ENCODE peak calls at places on chromosomes 11 and 22, in ten cellular contexts. One of them, this sample, is unnamed.

GRCh38 chr22:39719559-39720450 is 149.3 kb downstream of the CACNA1I start:
- DNase-seq in SK-N-SH: no peak
- DNase-seq in effector CD4-positive, alpha-beta T cell: no peak
- DNase-seq in NCI-H1092 treated with DMSO at 0.1 percent for 48 hours: no peak
- DNase-seq in iPS DF 6.9: no peak
- DNase-seq in ACHN: no peak
- DNase-seq in HTR-8/SVneo: no peak
- DNase-seq in WTC11: no peak
- DNase-seq in GM13977: no peak
- DNase-seq in stimulated activated naive CD8-positive, alpha-beta T cell treated with anti-CD3 and anti-CD28 coated beads, Interleukin-15, amount 100 ng/mL, for 72 hours: no peak
- DNase-seq in this sample: no peak

GRCh38 chr11:108857382-108857781 is 192.5 kb downstream of the DDX10 start:
- DNase-seq in SK-N-SH: no peak
- DNase-seq in effector CD4-positive, alpha-beta T cell: no peak
- DNase-seq in NCI-H1092 treated with DMSO at 0.1 percent for 48 hours: peak
- DNase-seq in iPS DF 6.9: no peak
- DNase-seq in ACHN: no peak
- DNase-seq in HTR-8/SVneo: no peak
- DNase-seq in WTC11: no peak
- DNase-seq in GM13977: no peak
- DNase-seq in stimulated activated naive CD8-positive, alpha-beta T cell treated with anti-CD3 and anti-CD28 coated beads, Interleukin-15, amount 100 ng/mL, for 72 hours: no peak
- DNase-seq in this sample: no peak

GRCh38 chr22:19879996-19880785 is 25.5 kb upstream of the GNB1L start:
- DNase-seq in SK-N-SH: peak
- DNase-seq in effector CD4-positive, alpha-beta T cell: no peak
- DNase-seq in NCI-H1092 treated with DMSO at 0.1 percent for 48 hours: no peak
- DNase-seq in iPS DF 6.9: no peak
- DNase-seq in ACHN: no peak
- DNase-seq in HTR-8/SVneo: no peak
- DNase-seq in WTC11: peak
- DNase-seq in GM13977: no peak
- DNase-seq in stimulated activated naive CD8-positive, alpha-beta T cell treated with anti-CD3 and anti-CD28 coated beads, Interleukin-15, amount 100 ng/mL, for 72 hours: no peak
- DNase-seq in this sample: no peak

GRCh38 chr11:64726211-64726641 is 3.2 kb upstream of the NRXN2 start:
- DNase-seq in SK-N-SH: no peak
- DNase-seq in effector CD4-positive, alpha-beta T cell: no peak
- DNase-seq in NCI-H1092 treated with DMSO at 0.1 percent for 48 hours: no peak
- DNase-seq in iPS DF 6.9: no peak
- DNase-seq in ACHN: no peak
- DNase-seq in HTR-8/SVneo: no peak
- DNase-seq in WTC11: no peak
- DNase-seq in GM13977: no peak
- DNase-seq in stimulated activated naive CD8-positive, alpha-beta T cell treated with anti-CD3 and anti-CD28 coated beads, Interleukin-15, amount 100 ng/mL, for 72 hours: no peak
- DNase-seq in this sample: no peak

GRCh38 chr11:9250139-9250582 is 15.0 kb downstream of the DENND5A start:
- DNase-seq in SK-N-SH: no peak
- DNase-seq in effector CD4-positive, alpha-beta T cell: peak
- DNase-seq in NCI-H1092 treated with DMSO at 0.1 percent for 48 hours: no peak
- DNase-seq in iPS DF 6.9: no peak
- DNase-seq in ACHN: no peak
- DNase-seq in HTR-8/SVneo: no peak
- DNase-seq in WTC11: no peak
- DNase-seq in GM13977: peak
- DNase-seq in stimulated activated naive CD8-positive, alpha-beta T cell treated with anti-CD3 and anti-CD28 coated beads, Interleukin-15, amount 100 ng/mL, for 72 hours: peak
- DNase-seq in this sample: no peak

GRCh38 chr11:79414644-79415317 is 26.0 kb downstream of the TENM4 start:
- DNase-seq in SK-N-SH: no peak
- DNase-seq in effector CD4-positive, alpha-beta T cell: no peak
- DNase-seq in NCI-H1092 treated with DMSO at 0.1 percent for 48 hours: no peak
- DNase-seq in iPS DF 6.9: no peak
- DNase-seq in ACHN: peak
- DNase-seq in HTR-8/SVneo: no peak
- DNase-seq in WTC11: no peak
- DNase-seq in GM13977: no peak
- DNase-seq in stimulated activated naive CD8-positive, alpha-beta T cell treated with anti-CD3 and anti-CD28 coated beads, Interleukin-15, amount 100 ng/mL, for 72 hours: no peak
- DNase-seq in this sample: peak

GRCh38 chr22:42938976-42939375 is 76.0 kb downstream of the PACSIN2 start:
- DNase-seq in SK-N-SH: no peak
- DNase-seq in effector CD4-positive, alpha-beta T cell: no peak
- DNase-seq in NCI-H1092 treated with DMSO at 0.1 percent for 48 hours: no peak
- DNase-seq in iPS DF 6.9: no peak
- DNase-seq in ACHN: no peak
- DNase-seq in HTR-8/SVneo: no peak
- DNase-seq in WTC11: no peak
- DNase-seq in GM13977: no peak
- DNase-seq in stimulated activated naive CD8-positive, alpha-beta T cell treated with anti-CD3 and anti-CD28 coated beads, Interleukin-15, amount 100 ng/mL, for 72 hours: no peak
- DNase-seq in this sample: no peak

GRCh38 chr11:18115360-18116127 is 9.7 kb upstream of the SAAL1 start:
- DNase-seq in SK-N-SH: peak
- DNase-seq in effector CD4-positive, alpha-beta T cell: peak
- DNase-seq in NCI-H1092 treated with DMSO at 0.1 percent for 48 hours: peak
- DNase-seq in iPS DF 6.9: peak
- DNase-seq in ACHN: peak
- DNase-seq in HTR-8/SVneo: peak
- DNase-seq in WTC11: peak
- DNase-seq in GM13977: peak
- DNase-seq in stimulated activated naive CD8-positive, alpha-beta T cell treated with anti-CD3 and anti-CD28 coated beads, Interleukin-15, amount 100 ng/mL, for 72 hours: peak
- DNase-seq in this sample: peak

GRCh38 chr11:69700278-69701140 is 3.3 kb downstream of the FGF19 start:
- DNase-seq in SK-N-SH: peak
- DNase-seq in effector CD4-positive, alpha-beta T cell: no peak
- DNase-seq in NCI-H1092 treated with DMSO at 0.1 percent for 48 hours: peak
- DNase-seq in iPS DF 6.9: no peak
- DNase-seq in ACHN: peak
- DNase-seq in HTR-8/SVneo: peak
- DNase-seq in WTC11: peak
- DNase-seq in GM13977: no peak
- DNase-seq in stimulated activated naive CD8-positive, alpha-beta T cell treated with anti-CD3 and anti-CD28 coated beads, Interleukin-15, amount 100 ng/mL, for 72 hours: no peak
- DNase-seq in this sample: peak

GRCh38 chr11:18773104-18773503 is 18.5 kb downstream of the PTPN5 start:
- DNase-seq in SK-N-SH: no peak
- DNase-seq in effector CD4-positive, alpha-beta T cell: no peak
- DNase-seq in NCI-H1092 treated with DMSO at 0.1 percent for 48 hours: no peak
- DNase-seq in iPS DF 6.9: no peak
- DNase-seq in ACHN: no peak
- DNase-seq in HTR-8/SVneo: no peak
- DNase-seq in WTC11: no peak
- DNase-seq in GM13977: no peak
- DNase-seq in stimulated activated naive CD8-positive, alpha-beta T cell treated with anti-CD3 and anti-CD28 coated beads, Interleukin-15, amount 100 ng/mL, for 72 hours: no peak
- DNase-seq in this sample: no peak

GRCh38 chr11:102615077-102615893 is 9.8 kb downstream of the MMP20 start:
- DNase-seq in SK-N-SH: no peak
- DNase-seq in effector CD4-positive, alpha-beta T cell: no peak
- DNase-seq in NCI-H1092 treated with DMSO at 0.1 percent for 48 hours: no peak
- DNase-seq in iPS DF 6.9: no peak
- DNase-seq in ACHN: no peak
- DNase-seq in HTR-8/SVneo: peak
- DNase-seq in WTC11: no peak
- DNase-seq in GM13977: no peak
- DNase-seq in stimulated activated naive CD8-positive, alpha-beta T cell treated with anti-CD3 and anti-CD28 coated beads, Interleukin-15, amount 100 ng/mL, for 72 hours: no peak
- DNase-seq in this sample: no peak

GRCh38 chr11:75275581-75275980 is 35.0 kb downstream of the TPBGL start:
- DNase-seq in SK-N-SH: no peak
- DNase-seq in effector CD4-positive, alpha-beta T cell: peak
- DNase-seq in NCI-H1092 treated with DMSO at 0.1 percent for 48 hours: peak
- DNase-seq in iPS DF 6.9: no peak
- DNase-seq in ACHN: no peak
- DNase-seq in HTR-8/SVneo: no peak
- DNase-seq in WTC11: no peak
- DNase-seq in GM13977: no peak
- DNase-seq in stimulated activated naive CD8-positive, alpha-beta T cell treated with anti-CD3 and anti-CD28 coated beads, Interleukin-15, amount 100 ng/mL, for 72 hours: peak
- DNase-seq in this sample: no peak

GRCh38 chr11:332651-333480 is 12.2 kb upstream of the IFITM3 start:
- DNase-seq in SK-N-SH: no peak
- DNase-seq in effector CD4-positive, alpha-beta T cell: no peak
- DNase-seq in NCI-H1092 treated with DMSO at 0.1 percent for 48 hours: no peak
- DNase-seq in iPS DF 6.9: no peak
- DNase-seq in ACHN: no peak
- DNase-seq in HTR-8/SVneo: no peak
- DNase-seq in WTC11: no peak
- DNase-seq in GM13977: no peak
- DNase-seq in stimulated activated naive CD8-positive, alpha-beta T cell treated with anti-CD3 and anti-CD28 coated beads, Interleukin-15, amount 100 ng/mL, for 72 hours: peak
- DNase-seq in this sample: no peak

GRCh38 chr11:44427432-44427831 is 117.5 kb upstream of the ALX4 start:
- DNase-seq in SK-N-SH: no peak
- DNase-seq in effector CD4-positive, alpha-beta T cell: no peak
- DNase-seq in NCI-H1092 treated with DMSO at 0.1 percent for 48 hours: no peak
- DNase-seq in iPS DF 6.9: peak
- DNase-seq in ACHN: peak
- DNase-seq in HTR-8/SVneo: no peak
- DNase-seq in WTC11: peak
- DNase-seq in GM13977: peak
- DNase-seq in stimulated activated naive CD8-positive, alpha-beta T cell treated with anti-CD3 and anti-CD28 coated beads, Interleukin-15, amount 100 ng/mL, for 72 hours: no peak
- DNase-seq in this sample: no peak

GRCh38 chr11:123219066-123219697 is 24.1 kb upstream of the CLMP start:
- DNase-seq in SK-N-SH: no peak
- DNase-seq in effector CD4-positive, alpha-beta T cell: no peak
- DNase-seq in NCI-H1092 treated with DMSO at 0.1 percent for 48 hours: no peak
- DNase-seq in iPS DF 6.9: no peak
- DNase-seq in ACHN: peak
- DNase-seq in HTR-8/SVneo: no peak
- DNase-seq in WTC11: no peak
- DNase-seq in GM13977: no peak
- DNase-seq in stimulated activated naive CD8-positive, alpha-beta T cell treated with anti-CD3 and anti-CD28 coated beads, Interleukin-15, amount 100 ng/mL, for 72 hours: no peak
- DNase-seq in this sample: no peak

GRCh38 chr11:129652828-129653227 is 162.8 kb upstream of the TMEM45B start:
- DNase-seq in SK-N-SH: no peak
- DNase-seq in effector CD4-positive, alpha-beta T cell: no peak
- DNase-seq in NCI-H1092 treated with DMSO at 0.1 percent for 48 hours: no peak
- DNase-seq in iPS DF 6.9: no peak
- DNase-seq in ACHN: no peak
- DNase-seq in HTR-8/SVneo: no peak
- DNase-seq in WTC11: no peak
- DNase-seq in GM13977: no peak
- DNase-seq in stimulated activated naive CD8-positive, alpha-beta T cell treated with anti-CD3 and anti-CD28 coated beads, Interleukin-15, amount 100 ng/mL, for 72 hours: no peak
- DNase-seq in this sample: no peak

GRCh38 chr11:63698976-63699733 is 17.9 kb downstream of the RTN3 start:
- DNase-seq in SK-N-SH: no peak
- DNase-seq in effector CD4-positive, alpha-beta T cell: no peak
- DNase-seq in NCI-H1092 treated with DMSO at 0.1 percent for 48 hours: no peak
- DNase-seq in iPS DF 6.9: no peak
- DNase-seq in ACHN: no peak
- DNase-seq in HTR-8/SVneo: no peak
- DNase-seq in WTC11: no peak
- DNase-seq in GM13977: no peak
- DNase-seq in stimulated activated naive CD8-positive, alpha-beta T cell treated with anti-CD3 and anti-CD28 coated beads, Interleukin-15, amount 100 ng/mL, for 72 hours: no peak
- DNase-seq in this sample: no peak

GRCh38 chr11:9277176-9277575 is 12.0 kb upstream of the DENND5A start:
- DNase-seq in SK-N-SH: no peak
- DNase-seq in effector CD4-positive, alpha-beta T cell: no peak
- DNase-seq in NCI-H1092 treated with DMSO at 0.1 percent for 48 hours: no peak
- DNase-seq in iPS DF 6.9: no peak
- DNase-seq in ACHN: no peak
- DNase-seq in HTR-8/SVneo: no peak
- DNase-seq in WTC11: no peak
- DNase-seq in GM13977: no peak
- DNase-seq in stimulated activated naive CD8-positive, alpha-beta T cell treated with anti-CD3 and anti-CD28 coated beads, Interleukin-15, amount 100 ng/mL, for 72 hours: no peak
- DNase-seq in this sample: no peak

GRCh38 chr11:17354070-17354924 is 2.7 kb downstream of the NCR3LG1 start:
- DNase-seq in SK-N-SH: peak
- DNase-seq in effector CD4-positive, alpha-beta T cell: peak
- DNase-seq in NCI-H1092 treated with DMSO at 0.1 percent for 48 hours: peak
- DNase-seq in iPS DF 6.9: no peak
- DNase-seq in ACHN: peak
- DNase-seq in HTR-8/SVneo: peak
- DNase-seq in WTC11: peak
- DNase-seq in GM13977: peak
- DNase-seq in stimulated activated naive CD8-positive, alpha-beta T cell treated with anti-CD3 and anti-CD28 coated beads, Interleukin-15, amount 100 ng/mL, for 72 hours: peak
- DNase-seq in this sample: peak

GRCh38 chr11:66115638-66116410 is 45.8 kb downstream of the PACS1 start:
- DNase-seq in SK-N-SH: no peak
- DNase-seq in effector CD4-positive, alpha-beta T cell: peak
- DNase-seq in NCI-H1092 treated with DMSO at 0.1 percent for 48 hours: no peak
- DNase-seq in iPS DF 6.9: no peak
- DNase-seq in ACHN: no peak
- DNase-seq in HTR-8/SVneo: no peak
- DNase-seq in WTC11: no peak
- DNase-seq in GM13977: peak
- DNase-seq in stimulated activated naive CD8-positive, alpha-beta T cell treated with anti-CD3 and anti-CD28 coated beads, Interleukin-15, amount 100 ng/mL, for 72 hours: no peak
- DNase-seq in this sample: no peak

GRCh38 chr11:46356911-46357482 is 9.7 kb downstream of the DGKZ start:
- DNase-seq in SK-N-SH: no peak
- DNase-seq in effector CD4-positive, alpha-beta T cell: no peak
- DNase-seq in NCI-H1092 treated with DMSO at 0.1 percent for 48 hours: no peak
- DNase-seq in iPS DF 6.9: no peak
- DNase-seq in ACHN: no peak
- DNase-seq in HTR-8/SVneo: no peak
- DNase-seq in WTC11: no peak
- DNase-seq in GM13977: no peak
- DNase-seq in stimulated activated naive CD8-positive, alpha-beta T cell treated with anti-CD3 and anti-CD28 coated beads, Interleukin-15, amount 100 ng/mL, for 72 hours: no peak
- DNase-seq in this sample: no peak

GRCh38 chr11:85767277-85767676 is 43.7 kb downstream of the SYTL2 start:
- DNase-seq in SK-N-SH: no peak
- DNase-seq in effector CD4-positive, alpha-beta T cell: no peak
- DNase-seq in NCI-H1092 treated with DMSO at 0.1 percent for 48 hours: no peak
- DNase-seq in iPS DF 6.9: no peak
- DNase-seq in ACHN: peak
- DNase-seq in HTR-8/SVneo: no peak
- DNase-seq in WTC11: no peak
- DNase-seq in GM13977: no peak
- DNase-seq in stimulated activated naive CD8-positive, alpha-beta T cell treated with anti-CD3 and anti-CD28 coated beads, Interleukin-15, amount 100 ng/mL, for 72 hours: no peak
- DNase-seq in this sample: no peak

GRCh38 chr11:33067294-33067693 is 27.9 kb downstream of the TCP11L1 start:
- DNase-seq in SK-N-SH: no peak
- DNase-seq in effector CD4-positive, alpha-beta T cell: no peak
- DNase-seq in NCI-H1092 treated with DMSO at 0.1 percent for 48 hours: no peak
- DNase-seq in iPS DF 6.9: no peak
- DNase-seq in ACHN: no peak
- DNase-seq in HTR-8/SVneo: no peak
- DNase-seq in WTC11: no peak
- DNase-seq in GM13977: no peak
- DNase-seq in stimulated activated naive CD8-positive, alpha-beta T cell treated with anti-CD3 and anti-CD28 coated beads, Interleukin-15, amount 100 ng/mL, for 72 hours: no peak
- DNase-seq in this sample: no peak

GRCh38 chr11:83156996-83157754 is at the start of gene PCF11:
- DNase-seq in SK-N-SH: no peak
- DNase-seq in effector CD4-positive, alpha-beta T cell: no peak
- DNase-seq in NCI-H1092 treated with DMSO at 0.1 percent for 48 hours: peak
- DNase-seq in iPS DF 6.9: no peak
- DNase-seq in ACHN: no peak
- DNase-seq in HTR-8/SVneo: no peak
- DNase-seq in WTC11: peak
- DNase-seq in GM13977: peak
- DNase-seq in stimulated activated naive CD8-positive, alpha-beta T cell treated with anti-CD3 and anti-CD28 coated beads, Interleukin-15, amount 100 ng/mL, for 72 hours: no peak
- DNase-seq in this sample: no peak

GRCh38 chr22:46604306-46604690 is 15.9 kb upstream of the GRAMD4 start:
- DNase-seq in SK-N-SH: no peak
- DNase-seq in effector CD4-positive, alpha-beta T cell: no peak
- DNase-seq in NCI-H1092 treated with DMSO at 0.1 percent for 48 hours: no peak
- DNase-seq in iPS DF 6.9: no peak
- DNase-seq in ACHN: no peak
- DNase-seq in HTR-8/SVneo: no peak
- DNase-seq in WTC11: no peak
- DNase-seq in GM13977: peak
- DNase-seq in stimulated activated naive CD8-positive, alpha-beta T cell treated with anti-CD3 and anti-CD28 coated beads, Interleukin-15, amount 100 ng/mL, for 72 hours: peak
- DNase-seq in this sample: peak

GRCh38 chr11:112958670-112959069 is 2.5 kb upstream of the NCAM1 start:
- DNase-seq in SK-N-SH: no peak
- DNase-seq in effector CD4-positive, alpha-beta T cell: no peak
- DNase-seq in NCI-H1092 treated with DMSO at 0.1 percent for 48 hours: no peak
- DNase-seq in iPS DF 6.9: no peak
- DNase-seq in ACHN: no peak
- DNase-seq in HTR-8/SVneo: no peak
- DNase-seq in WTC11: no peak
- DNase-seq in GM13977: no peak
- DNase-seq in stimulated activated naive CD8-positive, alpha-beta T cell treated with anti-CD3 and anti-CD28 coated beads, Interleukin-15, amount 100 ng/mL, for 72 hours: no peak
- DNase-seq in this sample: peak

This sample was measured in hepatic stellate cell.